ENCODE peak calls at places on chromosomes 4 and X, in five cellular contexts. I is A549, U is upper lobe of right lung, G is IMR-90, M is lower lobe of right lung. T is an unnamed sample.

GRCh38 chrX:153499876-153500275 is 5.1 kb downstream of the BGN start:
- DNase-seq in M (no peak), I (no peak), G (no peak), U (no peak), T (no peak)

GRCh38 chr4:81214518-81215218 is 354 bp downstream of the PRKG2 start:
- DNase-seq in U (peak), I (no peak), G (peak), M (peak), T (peak)

GRCh38 chrX:120236676-120237460 is 13.7 kb upstream of the ZBTB33 start:
- DNase-seq in I (no peak), U (no peak), M (no peak), G (no peak), T (no peak)

GRCh38 chr4:74969507-74970474 is 36.9 kb downstream of the PARM1 start:
- DNase-seq in G (no peak), U (no peak), I (no peak), M (no peak), T (no peak)

GRCh38 chrX:71542411-71542810 is 9.5 kb downstream of the OGT start:
- DNase-seq in U (no peak), I (no peak), M (no peak), G (peak), T (no peak)

GRCh38 chr4:158809611-158810486 is 41.0 kb downstream of the FNIP2 start:
- DNase-seq in M (no peak), G (peak), I (no peak), U (no peak), T (no peak)

GRCh38 chr4:184475096-184475461 is 729 bp upstream of the IRF2 start:
- DNase-seq in U (peak), M (peak), I (peak), G (peak), T (no peak)

GRCh38 chr4:183008492-183008891 is 90.6 kb upstream of the WWC2 start:
- DNase-seq in M (no peak), U (no peak), I (no peak), G (no peak), T (no peak)

GRCh38 chrX:24026403-24026801 is 584 bp downstream of the KLHL15 start:
- DNase-seq in M (no peak), U (no peak), G (no peak), I (peak), T (no peak)

GRCh38 chr4:109296545-109296944 is 5.9 kb downstream of the COL25A1 start:
- DNase-seq in I (no peak), U (no peak), G (no peak), M (no peak), T (no peak)

GRCh38 chr4:108213723-108214122 is 45.0 kb upstream of the LEF1 start:
- DNase-seq in M (no peak), I (no peak), G (no peak), U (no peak), T (no peak)

GRCh38 chrX:150984164-150984824 is 1.2 kb downstream of the HMGB3 start:
- DNase-seq in G (no peak), M (no peak), I (no peak), U (no peak), T (no peak)

GRCh38 chr4:73684097-73684496 is 56.3 kb upstream of the CXCL8 start:
- DNase-seq in M (no peak), G (peak), U (no peak), I (no peak), T (no peak)

GRCh38 chr4:6806924-6807676 is 24.6 kb downstream of the KIAA0232 start:
- DNase-seq in M (no peak), G (peak), U (no peak), I (no peak), T (no peak)

GRCh38 chrX:32745323-32745722 is 466.0 kb downstream of the DMD start:
- DNase-seq in U (no peak), M (no peak), I (no peak), G (no peak), T (no peak)

GRCh38 chr4:117447925-117448324 is 362.5 kb upstream of the TRAM1L1 start:
- DNase-seq in G (no peak), U (no peak), I (no peak), M (no peak), T (no peak)

GRCh38 chr4:150679767-150680088 is 97.8 kb downstream of the MAB21L2 start:
- DNase-seq in M (no peak), G (peak), U (no peak), I (no peak), T (no peak)

GRCh38 chr4:139455187-139455586 is 1.3 kb downstream of the RAB33B start:
- DNase-seq in I (no peak), G (no peak), U (no peak), M (no peak), T (no peak)

GRCh38 chr4:70559216-70559830 is 32.7 kb upstream of the AMBN start:
- DNase-seq in M (no peak), G (peak), U (no peak), I (peak), T (peak)

GRCh38 chrX:120604359-120604782 is 470 bp downstream of the MCTS1 start:
- DNase-seq in G (peak), M (no peak), U (no peak), I (peak), T (no peak)

GRCh38 chr4:176927664-176928063 is 134.9 kb upstream of the VEGFC start:
- DNase-seq in M (no peak), G (peak), I (no peak), U (no peak), T (no peak)

GRCh38 chr4:2183394-2183793 is 58.5 kb downstream of the HAUS3 start:
- DNase-seq in M (no peak), I (no peak), G (no peak), U (no peak), T (no peak)

GRCh38 chr4:150164055-150164454 is 85.8 kb downstream of the DCLK2 start:
- DNase-seq in I (no peak), U (no peak), G (no peak), M (no peak), T (no peak)

GRCh38 chrX:45515262-45516215 is 314.9 kb upstream of the DIPK2B start:
- DNase-seq in U (peak), M (peak), G (peak), I (peak), T (no peak)

GRCh38 chr4:27005512-27006246 is 145.0 kb downstream of the STIM2 start:
- DNase-seq in M (no peak), I (no peak), U (no peak), G (peak), T (no peak)

GRCh38 chr4:4787421-4787820 is 72.0 kb upstream of the MSX1 start:
- DNase-seq in I (no peak), U (no peak), M (no peak), G (no peak), T (no peak)

GRCh38 chrX:48835524-48836329 is at the start of gene PCSK1N:
- DNase-seq in G (no peak), I (peak), U (no peak), M (no peak), T (peak)

GRCh38 chr4:40205259-40206198 is 8.7 kb downstream of the RHOH start:
- DNase-seq in U (no peak), I (no peak), M (no peak), G (no peak), T (no peak)

GRCh38 chr4:184796906-184797305 is 28.9 kb downstream of the ACSL1 start:
- DNase-seq in M (no peak), I (no peak), G (no peak), U (no peak), T (no peak)

GRCh38 chrX:27964432-27964831 is 16.8 kb downstream of the DCAF8L1 start:
- DNase-seq in I (peak), G (no peak), U (no peak), M (no peak), T (no peak)

GRCh38 chrX:1261285-1261684 is 7.3 kb upstream of the CSF2RA start:
- DNase-seq in M (no peak), I (no peak), G (no peak), U (no peak), T (no peak)

GRCh38 chr4:11748169-11748872 is 319.6 kb upstream of the HS3ST1 start:
- DNase-seq in U (no peak), M (no peak), I (no peak), G (peak), T (no peak)

GRCh38 chrX:74449937-74450330 is 28.6 kb downstream of the SLC16A2 start:
- DNase-seq in G (peak), U (no peak), I (no peak), M (no peak), T (no peak)

GRCh38 chrX:4277122-4277521 is 563.7 kb upstream of the PRKX start:
- DNase-seq in G (no peak), U (no peak), M (no peak), I (no peak), T (no peak)
- TF ChIP-seq CTCF in G (no peak), U (no peak), M (no peak), I (no peak), T (peak)

DNA sequence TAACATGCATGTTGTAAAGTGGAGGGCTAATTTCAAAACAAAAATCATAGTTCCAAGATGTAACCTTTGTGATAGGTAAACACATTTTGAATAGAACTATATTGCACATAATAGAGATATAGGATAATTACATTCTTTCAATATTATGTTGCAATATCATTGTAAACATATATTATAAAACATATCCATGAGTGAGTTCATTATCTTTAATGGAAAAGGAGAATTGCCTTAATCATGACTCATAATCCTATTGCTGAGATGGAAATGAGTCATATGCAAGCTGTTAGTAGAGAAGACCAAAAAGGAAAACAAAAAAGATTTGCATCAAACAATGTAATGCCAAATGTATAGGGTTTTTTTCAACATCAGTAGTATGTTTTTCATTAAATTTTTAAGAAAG is 73.7 kb upstream of the WDR44 start:
- DNase-seq in G (peak), U (no peak), M (no peak), I (no peak), T (no peak)
- TF ChIP-seq CTCF in G (no peak), U (no peak), M (no peak), I (no peak), T (no peak)

GRCh38 chr4:80033581-80033980 is 39.4 kb downstream of the ANTXR2 start:
- DNase-seq in M (no peak), U (no peak), G (no peak), I (no peak), T (no peak)
- TF ChIP-seq CTCF in M (no peak), U (no peak), G (no peak), I (no peak), T (peak)

GRCh38 chrX:73401591-73402266 is 45.1 kb upstream of the CDX4 start:
- DNase-seq in M (no peak), G (no peak), I (no peak), U (no peak), T (peak)
- TF ChIP-seq CTCF in M (no peak), G (no peak), I (no peak), U (no peak), T (no peak)

GRCh38 chrX:110442631-110443030 is 84.0 kb downstream of the RTL9 start:
- DNase-seq in G (peak), I (peak), U (no peak), M (no peak), T (no peak)
- TF ChIP-seq CTCF in G (peak), I (no peak), U (no peak), M (peak), T (peak)

DNA sequence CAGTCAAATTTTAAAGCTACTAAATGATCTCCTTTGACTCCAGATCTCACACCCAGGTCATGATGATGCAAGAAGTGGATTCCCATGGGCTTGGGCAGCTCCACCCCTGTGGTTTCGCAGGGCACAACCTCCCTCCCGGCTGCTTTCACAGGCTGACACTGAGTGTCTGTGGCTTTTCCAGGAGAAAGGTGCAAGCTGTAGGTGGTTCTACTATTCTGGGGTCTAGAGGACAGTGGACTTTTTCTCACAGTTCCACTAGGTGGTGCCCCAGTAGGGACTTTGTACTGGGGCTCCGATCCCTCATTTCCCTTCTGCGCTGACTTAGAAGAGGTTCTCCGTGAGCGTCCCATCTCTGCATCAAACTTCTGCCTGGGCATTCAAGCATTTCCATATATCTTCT is 845.2 kb downstream of the PCDH18 start:
- DNase-seq in U (no peak), I (no peak), G (no peak), M (no peak), T (no peak)
- TF ChIP-seq CTCF in U (no peak), I (no peak), G (peak), M (no peak), T (no peak)

GRCh38 chr4:21811576-21811975 is 137.0 kb downstream of the KCNIP4 start:
- DNase-seq in I (no peak), M (no peak), G (no peak), U (no peak), T (no peak)

GRCh38 chr4:21802406-21802805 is 146.2 kb downstream of the KCNIP4 start:
- DNase-seq in M (no peak), U (no peak), I (peak), G (no peak), T (no peak)

GRCh38 chr4:21801661-21802355 is 146.8 kb downstream of the KCNIP4 start:
- DNase-seq in G (no peak), I (no peak), M (no peak), U (no peak), T (no peak)

GRCh38 chr4:21806991-21807390 is 141.6 kb downstream of the KCNIP4 start:
- DNase-seq in I (no peak), M (no peak), U (no peak), G (no peak), T (no peak)
- TF ChIP-seq CTCF in I (no peak), M (no peak), U (no peak), G (no peak), T (no peak)

T was measured in neural crest cell.